ENCODE peak calls at places on chromosome 6, in eight cellular contexts. L, E, Z, J, X, D, U and C are unnamed samples.

GRCh38 chr6:26520088-26520839 is 17.9 kb upstream of the HMGN4 start:
- DNase-seq in D (no peak), J (no peak), X (no peak), Z (no peak), U (no peak), L (peak; percentile 48), E (peak; percentile 82), C (peak; percentile 67)

GRCh38 chr6:141610741-141611140 is 522.0 kb upstream of the GJE1 start:
- DNase-seq in J (peak; percentile 38), L (no peak), D (no peak), X (no peak), E (no peak), Z (no peak), U (peak; percentile 17), C (no peak)

GRCh38 chr6:34391711-34392496 is 565 bp downstream of the NUDT3 start:
- DNase-seq in X (peak; percentile 62), Z (peak; percentile 59), J (peak; percentile 65), D (peak; percentile 25), L (peak; percentile 58), E (peak; percentile 84), U (peak; percentile 79), C (peak; percentile 67)

GRCh38 chr6:151729829-151730495 is 77.5 kb upstream of the ESR1 start:
- DNase-seq in X (no peak), J (no peak), E (no peak), D (no peak), U (no peak), Z (no peak), L (no peak), C (no peak)

GRCh38 chr6:169957351-169957963 is 206.0 kb downstream of the ERMARD start:
- DNase-seq in X (no peak), Z (no peak), L (peak; percentile 14), E (peak; percentile 48), J (peak; percentile 28), D (no peak), U (no peak), C (no peak)

GRCh38 chr6:120682145-120682544 is 652.1 kb downstream of the TBC1D32 start:
- DNase-seq in Z (no peak), X (no peak), D (no peak), U (no peak), L (no peak), J (no peak), E (no peak), C (no peak)

GRCh38 chr6:41531591-41532582 is 14.3 kb upstream of the FOXP4 start:
- DNase-seq in U (no peak), D (no peak), J (peak; percentile 72), L (peak; percentile 76), E (no peak), X (no peak), Z (no peak), C (no peak)

GRCh38 chr6:124928831-124929230 is 33.4 kb upstream of the RNF217 start:
- DNase-seq in U (no peak), X (no peak), D (no peak), E (no peak), L (no peak), Z (no peak), J (no peak), C (no peak)

GRCh38 chr6:44072452-44072958 is 54.7 kb downstream of the MRPL14 start:
- DNase-seq in X (no peak), E (peak; percentile 58), Z (no peak), D (no peak), U (no peak), L (no peak), J (no peak), C (no peak)

GRCh38 chr6:89284081-89284480 is 31.0 kb downstream of the GABRR2 start:
- DNase-seq in J (no peak), E (no peak), X (no peak), D (no peak), Z (no peak), U (no peak), L (no peak), C (no peak)

GRCh38 chr6:130467595-130467994 is 101.8 kb downstream of the TMEM200A start:
- DNase-seq in U (no peak), D (no peak), Z (no peak), X (no peak), J (no peak), L (no peak), E (no peak), C (peak; percentile 63)

GRCh38 chr6:127869772-127870404 is 31.0 kb downstream of the THEMIS start:
- DNase-seq in L (no peak), J (no peak), Z (no peak), D (no peak), X (no peak), U (no peak), E (no peak), C (no peak)

GRCh38 chr6:137492289-137492688 is 1.9 kb downstream of the OLIG3 start:
- DNase-seq in Z (no peak), X (no peak), L (no peak), J (no peak), U (no peak), D (no peak), E (no peak), C (no peak)
- H3K9me3 ChIP-seq in Z (no peaks in the 10 kb centered on the region), X (no peaks in the 10 kb centered on the region), L (no peaks in the 10 kb centered on the region), J (no peaks in the 10 kb centered on the region), U (no peaks in the 10 kb centered on the region), D (no peaks in the 10 kb centered on the region), E (no peaks in the 10 kb centered on the region), C (no peaks in the 10 kb centered on the region)

GRCh38 chr6:71556141-71556540 is 267.5 kb downstream of the OGFRL1 start:
- DNase-seq in X (no peak), U (no peak), L (no peak), D (no peak), J (no peak), Z (no peak), E (no peak), C (no peak)

GRCh38 chr6:71558974-71559373 is 270.4 kb downstream of the OGFRL1 start:
- DNase-seq in E (no peak), D (no peak), X (no peak), Z (no peak), J (no peak), L (no peak), U (no peak), C (no peak)
- H3K9me3 ChIP-seq in E (peaks cover 2% of the 10 kb centered on the region), D (no peaks in the 10 kb centered on the region), X (peaks cover 51% of the 10 kb centered on the region), Z (peaks cover 17% of the 10 kb centered on the region), J (peaks cover 3% of the 10 kb centered on the region), L (no peaks in the 10 kb centered on the region), U (peaks cover 22% of the 10 kb centered on the region), C (no peaks in the 10 kb centered on the region)

GRCh38 chr6:106805017-106805335 is 169.6 kb downstream of the CD24 start:
- DNase-seq in Z (no peak), E (no peak), X (no peak), D (no peak), U (no peak), J (no peak), L (no peak), C (no peak)

GRCh38 chr6:106811088-106811686 is 163.3 kb downstream of the CD24 start:
- DNase-seq in X (no peak), Z (no peak), D (no peak), U (no peak), L (no peak), E (no peak), J (no peak), C (no peak)

GRCh38 chr6:106808758-106809157 is 165.8 kb downstream of the CD24 start:
- DNase-seq in L (no peak), X (no peak), J (no peak), E (no peak), D (no peak), U (no peak), Z (no peak), C (no peak)

GRCh38 chr6:106805771-106806170 is 168.8 kb downstream of the CD24 start:
- DNase-seq in D (no peak), X (no peak), U (no peak), L (no peak), Z (no peak), J (no peak), E (no peak), C (no peak)

DNA sequence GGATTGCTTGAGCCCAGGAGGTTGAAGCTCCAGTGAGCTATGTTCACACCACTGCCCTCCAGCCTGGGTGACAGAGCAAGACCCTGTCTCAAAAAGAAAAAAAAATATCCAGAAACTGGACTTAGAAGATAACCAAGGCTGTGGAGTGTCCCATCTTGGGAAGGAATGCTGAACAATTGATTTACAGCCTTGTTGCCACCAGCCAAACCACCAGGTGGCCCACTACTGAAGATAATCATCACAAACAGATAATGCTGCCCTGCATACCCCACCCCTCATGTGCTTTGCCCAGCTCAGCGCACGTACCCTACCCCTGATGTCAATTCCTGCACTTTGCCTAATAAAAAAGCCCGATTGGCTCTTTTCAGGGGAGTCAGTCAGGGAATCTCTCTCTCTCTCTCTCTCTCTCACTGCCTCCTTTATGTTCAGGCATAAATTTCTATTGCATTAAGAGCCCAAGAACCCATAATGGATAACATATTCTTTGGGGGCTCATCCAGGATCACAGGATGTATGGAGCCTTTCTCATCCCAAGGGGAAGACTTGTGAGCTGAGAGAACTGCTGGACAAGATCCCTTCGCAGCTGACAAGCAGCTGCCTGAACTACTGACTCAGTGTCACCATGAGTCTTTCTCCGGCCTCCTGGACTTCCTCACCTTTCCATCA is 166.4 kb downstream of the CD24 start:
- DNase-seq in Z (no peak), E (no peak), L (no peak), U (no peak), D (no peak), X (no peak), J (no peak), C (no peak)
- H3K9me3 ChIP-seq in Z (peaks cover 23% of the 10 kb centered on the region), E (no peaks in the 10 kb centered on the region), L (no peaks in the 10 kb centered on the region), U (peaks cover 38% of the 10 kb centered on the region), D (peaks cover 9% of the 10 kb centered on the region), X (peaks cover 64% of the 10 kb centered on the region), J (peaks cover 13% of the 10 kb centered on the region), C (no peaks in the 10 kb centered on the region)

DNA sequence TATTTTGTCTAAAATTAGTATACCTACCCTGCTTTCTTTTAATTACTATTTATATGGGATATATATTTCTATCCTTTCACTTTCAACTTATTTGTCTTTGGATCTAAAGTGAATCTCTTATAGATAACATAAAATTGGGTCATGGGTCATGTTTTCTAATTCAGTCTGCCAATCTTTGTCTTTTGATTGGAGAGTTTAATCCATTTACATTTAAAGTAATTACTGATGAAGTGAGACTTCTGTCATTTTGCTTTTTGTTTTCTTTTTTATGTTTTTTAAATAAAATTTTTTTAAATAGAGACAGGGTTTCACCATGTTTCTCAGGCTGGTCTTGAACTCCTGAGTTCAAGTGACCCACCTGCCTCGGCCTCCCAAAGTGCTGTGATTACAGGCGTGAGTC is 50.5 kb upstream of the PRDM1 start:
- DNase-seq in L (no peak), X (no peak), D (no peak), J (no peak), E (no peak), Z (no peak), U (no peak), C (no peak)
- H3K9me3 ChIP-seq in L (no peaks in the 10 kb centered on the region), X (peaks cover 25% of the 10 kb centered on the region), D (no peaks in the 10 kb centered on the region), J (no peaks in the 10 kb centered on the region), E (no peaks in the 10 kb centered on the region), Z (peaks cover 12% of the 10 kb centered on the region), U (no peaks in the 10 kb centered on the region), C (no peaks in the 10 kb centered on the region)

GRCh38 chr6:80145509-80145908 is 39.0 kb downstream of the BCKDHB start:
- DNase-seq in L (no peak), U (no peak), D (no peak), E (no peak), Z (no peak), J (no peak), X (no peak), C (no peak)
- H3K9me3 ChIP-seq in L (no peaks in the 10 kb centered on the region), U (no peaks in the 10 kb centered on the region), D (no peaks in the 10 kb centered on the region), E (no peaks in the 10 kb centered on the region), Z (no peaks in the 10 kb centered on the region), J (no peaks in the 10 kb centered on the region), X (no peaks in the 10 kb centered on the region), C (no peaks in the 10 kb centered on the region)

DNA sequence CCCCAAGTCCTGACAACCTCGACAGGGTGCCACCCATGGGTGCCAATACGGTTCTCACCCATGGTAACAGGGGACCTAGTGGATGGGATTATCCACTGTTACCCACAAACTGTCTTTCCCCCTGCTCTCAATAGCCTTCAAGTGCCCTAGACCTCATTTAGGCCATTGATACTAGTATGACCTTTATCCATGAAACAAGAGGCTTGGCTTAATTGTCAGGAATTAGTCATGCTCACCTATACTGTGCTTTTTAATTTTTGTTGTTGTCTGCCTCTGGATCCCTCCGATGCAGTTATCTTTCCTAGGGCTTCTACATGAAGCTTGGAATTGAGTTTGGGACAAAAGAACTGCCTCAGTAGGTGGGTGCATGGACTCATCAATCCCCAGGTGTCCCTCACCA is 11.8 kb upstream of the IL22RA2 start:
- DNase-seq in D (no peak), E (no peak), U (no peak), Z (no peak), J (no peak), L (no peak), X (no peak), C (no peak)
- H3K9me3 ChIP-seq in D (no peaks in the 10 kb centered on the region), E (no peaks in the 10 kb centered on the region), U (peaks cover 52% of the 10 kb centered on the region), Z (peaks cover 43% of the 10 kb centered on the region), J (peaks cover 13% of the 10 kb centered on the region), L (peaks cover 8% of the 10 kb centered on the region), X (peaks cover 87% of the 10 kb centered on the region), C (peaks cover 12% of the 10 kb centered on the region)